ENCODE peak calls at places on chromosomes 11 and 22, in six cellular contexts. One of them, this sample, is unnamed. For H3K36me3 and H3K9me3, the result is how much of the 10 kb centered on the place peaks cover.

GRCh38 chr11:2509481-2510001 is 64.7 kb downstream of the KCNQ1 start:
- DNase-seq in left ventricle myocardium inferior: peak
- DNase-seq in GM12878: no peak
- DNase-seq in mammary epithelial cell: no peak
- DNase-seq in fibroblast of lung: no peak
- DNase-seq in mucosa of descending colon: peak
- DNase-seq in this sample: no peak

GRCh38 chr11:3827434-3828186 is 13.1 kb downstream of the RHOG start:
- DNase-seq in left ventricle myocardium inferior: no peak
- DNase-seq in GM12878: no peak
- DNase-seq in mammary epithelial cell: no peak
- DNase-seq in fibroblast of lung: no peak
- DNase-seq in mucosa of descending colon: no peak
- DNase-seq in this sample: no peak

GRCh38 chr11:12402027-12402426 is 24.7 kb downstream of the PARVA start:
- DNase-seq in left ventricle myocardium inferior: no peak
- DNase-seq in GM12878: no peak
- DNase-seq in mammary epithelial cell: no peak
- DNase-seq in fibroblast of lung: no peak
- DNase-seq in mucosa of descending colon: no peak
- DNase-seq in this sample: no peak

GRCh38 chr22:28822930-28823481 is 22.6 kb upstream of the XBP1 start:
- DNase-seq in left ventricle myocardium inferior: no peak
- DNase-seq in GM12878: no peak
- DNase-seq in mammary epithelial cell: no peak
- DNase-seq in fibroblast of lung: peak
- DNase-seq in mucosa of descending colon: no peak
- DNase-seq in this sample: no peak

GRCh38 chr22:43850529-43850928 is 11.8 kb downstream of the SULT4A1 start:
- DNase-seq in left ventricle myocardium inferior: no peak
- DNase-seq in GM12878: no peak
- DNase-seq in mammary epithelial cell: no peak
- DNase-seq in fibroblast of lung: no peak
- DNase-seq in mucosa of descending colon: peak
- DNase-seq in this sample: no peak

GRCh38 chr11:114496915-114497314 is 57.6 kb downstream of the REXO2 start:
- DNase-seq in left ventricle myocardium inferior: no peak
- DNase-seq in GM12878: no peak
- DNase-seq in mammary epithelial cell: no peak
- DNase-seq in fibroblast of lung: no peak
- DNase-seq in mucosa of descending colon: no peak
- DNase-seq in this sample: no peak

GRCh38 chr11:91538065-91538464 is 686.6 kb upstream of the FAT3 start:
- DNase-seq in left ventricle myocardium inferior: no peak
- DNase-seq in GM12878: no peak
- DNase-seq in mammary epithelial cell: no peak
- DNase-seq in fibroblast of lung: no peak
- DNase-seq in mucosa of descending colon: no peak
- DNase-seq in this sample: no peak

GRCh38 chr11:109902764-109903436 is 190.3 kb upstream of the ZC3H12C start:
- DNase-seq in left ventricle myocardium inferior: no peak
- DNase-seq in GM12878: no peak
- DNase-seq in mammary epithelial cell: no peak
- DNase-seq in fibroblast of lung: no peak
- DNase-seq in mucosa of descending colon: no peak
- DNase-seq in this sample: no peak

GRCh38 chr11:34358666-34359547 is 1.1 kb upstream of the ABTB2 start:
- DNase-seq in left ventricle myocardium inferior: peak
- DNase-seq in GM12878: peak
- DNase-seq in mammary epithelial cell: peak
- DNase-seq in fibroblast of lung: peak
- DNase-seq in mucosa of descending colon: peak
- DNase-seq in this sample: peak

GRCh38 chr11:62889484-62890437 is 9.1 kb downstream of the SLC3A2 start:
- DNase-seq in left ventricle myocardium inferior: no peak
- DNase-seq in GM12878: no peak
- DNase-seq in mammary epithelial cell: no peak
- DNase-seq in fibroblast of lung: no peak
- DNase-seq in mucosa of descending colon: peak
- DNase-seq in this sample: no peak

GRCh38 chr11:78708388-78708787 is 133.7 kb upstream of the NARS2 start:
- DNase-seq in left ventricle myocardium inferior: no peak
- DNase-seq in GM12878: no peak
- DNase-seq in mammary epithelial cell: peak
- DNase-seq in fibroblast of lung: peak
- DNase-seq in mucosa of descending colon: no peak
- DNase-seq in this sample: no peak

GRCh38 chr11:36500315-36500721 is 9.8 kb downstream of the TRAF6 start:
- DNase-seq in left ventricle myocardium inferior: no peak
- DNase-seq in GM12878: no peak
- DNase-seq in mammary epithelial cell: peak
- DNase-seq in fibroblast of lung: peak
- DNase-seq in mucosa of descending colon: no peak
- DNase-seq in this sample: peak

GRCh38 chr11:7592706-7593105 is 78.9 kb downstream of the PPFIBP2 start:
- DNase-seq in left ventricle myocardium inferior: peak
- DNase-seq in GM12878: no peak
- DNase-seq in mammary epithelial cell: peak
- DNase-seq in fibroblast of lung: no peak
- DNase-seq in mucosa of descending colon: no peak
- DNase-seq in this sample: peak

GRCh38 chr11:78192911-78193341 is 4.2 kb downstream of the USP35 start:
- DNase-seq in left ventricle myocardium inferior: no peak
- DNase-seq in GM12878: no peak
- DNase-seq in mammary epithelial cell: no peak
- DNase-seq in fibroblast of lung: no peak
- DNase-seq in mucosa of descending colon: no peak
- DNase-seq in this sample: no peak

GRCh38 chr11:78420796-78421209 is 3.2 kb upstream of the GAB2 start:
- DNase-seq in left ventricle myocardium inferior: peak
- DNase-seq in GM12878: no peak
- DNase-seq in mammary epithelial cell: peak
- DNase-seq in fibroblast of lung: peak
- DNase-seq in mucosa of descending colon: peak
- DNase-seq in this sample: peak

GRCh38 chr11:119891392-119891791 is 162.4 kb upstream of the NECTIN1 start:
- DNase-seq in left ventricle myocardium inferior: peak
- DNase-seq in GM12878: no peak
- DNase-seq in mammary epithelial cell: no peak
- DNase-seq in fibroblast of lung: no peak
- DNase-seq in mucosa of descending colon: no peak
- DNase-seq in this sample: no peak

GRCh38 chr22:37198290-37199102 is 10.4 kb upstream of the C1QTNF6 start:
- DNase-seq in left ventricle myocardium inferior: peak
- DNase-seq in GM12878: no peak
- DNase-seq in mammary epithelial cell: peak
- DNase-seq in fibroblast of lung: peak
- DNase-seq in mucosa of descending colon: peak
- DNase-seq in this sample: peak

GRCh38 chr11:82864268-82864667 is 36.0 kb downstream of the PRCP start:
- DNase-seq in left ventricle myocardium inferior: peak
- DNase-seq in GM12878: no peak
- DNase-seq in mammary epithelial cell: peak
- DNase-seq in fibroblast of lung: peak
- DNase-seq in mucosa of descending colon: no peak
- DNase-seq in this sample: peak

GRCh38 chr11:76550781-76551180 is 106.0 kb downstream of the EMSY start:
- DNase-seq in left ventricle myocardium inferior: no peak
- DNase-seq in GM12878: no peak
- DNase-seq in mammary epithelial cell: no peak
- DNase-seq in fibroblast of lung: no peak
- DNase-seq in mucosa of descending colon: no peak
- DNase-seq in this sample: no peak
- H3K36me3 ChIP-seq in left ventricle myocardium inferior: under half
- H3K36me3 ChIP-seq in GM12878: under half
- H3K36me3 ChIP-seq in mammary epithelial cell: under half
- H3K36me3 ChIP-seq in fibroblast of lung: under half
- H3K36me3 ChIP-seq in mucosa of descending colon: under half
- H3K36me3 ChIP-seq in this sample: under half

GRCh38 chr11:58740447-58740846 is 8.7 kb upstream of the GLYAT start:
- DNase-seq in left ventricle myocardium inferior: no peak
- DNase-seq in GM12878: no peak
- DNase-seq in mammary epithelial cell: no peak
- DNase-seq in fibroblast of lung: no peak
- DNase-seq in mucosa of descending colon: no peak
- DNase-seq in this sample: no peak
- H3K9me3 ChIP-seq in left ventricle myocardium inferior: half or more
- H3K9me3 ChIP-seq in GM12878: under half
- H3K9me3 ChIP-seq in mammary epithelial cell: under half
- H3K9me3 ChIP-seq in fibroblast of lung: under half
- H3K9me3 ChIP-seq in mucosa of descending colon: under half
- H3K9me3 ChIP-seq in this sample: under half

GRCh38 chr11:65651589-65652510 is 10.9 kb downstream of the RELA start:
- DNase-seq in left ventricle myocardium inferior: peak
- DNase-seq in GM12878: no peak
- DNase-seq in mammary epithelial cell: peak
- DNase-seq in fibroblast of lung: peak
- DNase-seq in mucosa of descending colon: peak
- DNase-seq in this sample: no peak
- H3K36me3 ChIP-seq in left ventricle myocardium inferior: half or more
- H3K36me3 ChIP-seq in GM12878: under half
- H3K36me3 ChIP-seq in mammary epithelial cell: under half
- H3K36me3 ChIP-seq in fibroblast of lung: under half
- H3K36me3 ChIP-seq in mucosa of descending colon: under half
- H3K36me3 ChIP-seq in this sample: under half

GRCh38 chr22:16968218-16968595 is 39.8 kb downstream of the GAB4 start:
- DNase-seq in left ventricle myocardium inferior: no peak
- DNase-seq in GM12878: no peak
- DNase-seq in mammary epithelial cell: no peak
- DNase-seq in fibroblast of lung: no peak
- DNase-seq in mucosa of descending colon: no peak
- DNase-seq in this sample: no peak
- H3K9me3 ChIP-seq in left ventricle myocardium inferior: under half
- H3K9me3 ChIP-seq in GM12878: under half
- H3K9me3 ChIP-seq in mammary epithelial cell: under half
- H3K9me3 ChIP-seq in fibroblast of lung: under half
- H3K9me3 ChIP-seq in mucosa of descending colon: under half
- H3K9me3 ChIP-seq in this sample: under half

DNA sequence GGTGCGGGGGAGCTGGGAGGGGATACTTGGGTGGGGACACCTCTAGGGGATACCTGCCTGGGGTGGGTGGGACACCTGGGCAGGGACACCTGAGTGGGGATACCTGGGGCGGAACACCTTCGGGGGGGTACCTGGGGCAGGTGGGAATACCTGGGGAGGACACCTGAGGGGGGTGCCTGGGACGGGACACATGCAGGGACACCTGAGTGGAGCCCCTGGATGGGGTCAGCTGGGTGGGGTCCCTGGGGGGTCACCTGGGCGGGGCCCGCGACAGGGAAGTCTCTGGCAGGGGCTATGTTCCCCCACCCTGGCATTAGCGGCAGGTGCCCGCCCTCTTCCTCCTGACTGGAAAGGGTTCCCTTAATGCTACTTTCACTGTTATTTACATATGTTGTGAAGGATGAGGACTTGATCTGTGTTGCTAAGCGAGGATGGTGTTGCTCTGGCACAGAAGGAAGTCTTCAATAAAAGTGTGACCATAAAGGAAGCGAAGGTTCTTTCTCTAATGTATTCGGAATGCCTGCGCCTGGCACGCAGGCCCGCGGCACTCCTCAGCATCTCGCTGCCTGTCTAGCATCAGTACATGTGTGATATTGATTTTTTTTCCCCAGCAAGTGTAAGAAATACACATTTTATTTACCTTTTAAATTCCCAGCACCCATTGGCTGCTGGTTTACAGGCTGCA is 801.7 kb downstream of the BRD1 start:
- DNase-seq in left ventricle myocardium inferior: no peak
- DNase-seq in GM12878: no peak
- DNase-seq in mammary epithelial cell: no peak
- DNase-seq in fibroblast of lung: no peak
- DNase-seq in mucosa of descending colon: peak
- DNase-seq in this sample: no peak
- H3K36me3 ChIP-seq in left ventricle myocardium inferior: under half
- H3K36me3 ChIP-seq in GM12878: under half
- H3K36me3 ChIP-seq in mammary epithelial cell: under half
- H3K36me3 ChIP-seq in fibroblast of lung: under half
- H3K36me3 ChIP-seq in mucosa of descending colon: under half
- H3K36me3 ChIP-seq in this sample: under half

This sample was measured in MG63.